ENCODE peak calls at places on chromosomes 4 and X, in nine cellular contexts. O is activated CD4-positive, alpha-beta T cell treated with anti-CD3 and anti-CD28 coated beads for 36 hours; V is GM19239; Q is nephron progenitor cell; C is H7; D is NCI-H2081; A is choroid plexus epithelial cell; H is brain microvascular endothelial cell; W is upper lobe of left lung. K is an unnamed sample.

GRCh38 chr4:107631568-107631967 is 88.5 kb downstream of the PAPSS1 start:
- DNase-seq in O (no peak), V (no peak), Q (no peak), C (no peak), D (no peak), A (no peak), H (no peak), W (no peak), K (no peak)

GRCh38 chr4:4481394-4482000 is 60.4 kb downstream of the STX18 start:
- DNase-seq in O (no peak), V (no peak), Q (no peak), C (no peak), D (no peak), A (no peak), H (no peak), W (no peak), K (peak)

GRCh38 chrX:10015711-10016515 is 48.8 kb downstream of the CLDN34 start:
- DNase-seq in O (no peak), V (no peak), Q (peak), C (peak), D (no peak), A (no peak), H (no peak), W (no peak), K (peak)

GRCh38 chr4:151866266-151866918 is 105.6 kb upstream of the GATB start:
- DNase-seq in O (no peak), V (no peak), Q (no peak), C (no peak), D (no peak), A (no peak), H (no peak), W (no peak), K (no peak)

GRCh38 chr4:126071346-126072333 is 756.9 kb downstream of the FAT4 start:
- DNase-seq in O (no peak), V (no peak), Q (no peak), C (no peak), D (peak), A (peak), H (peak), W (peak), K (peak)

GRCh38 chr4:27000820-27001219 is 140.2 kb downstream of the STIM2 start:
- DNase-seq in O (no peak), V (no peak), Q (no peak), C (no peak), D (no peak), A (no peak), H (no peak), W (no peak), K (no peak)

GRCh38 chr4:85489273-85489672 is 14.3 kb downstream of the ARHGAP24 start:
- DNase-seq in O (no peak), V (no peak), Q (no peak), C (peak), D (no peak), A (peak), H (no peak), W (no peak), K (peak)

GRCh38 chr4:167234388-167234881 is at the start of gene SPOCK3:
- DNase-seq in O (peak), V (no peak), Q (peak), C (peak), D (peak), A (peak), H (peak), W (peak), K (peak)

GRCh38 chr4:185332575-185333464 is 62.9 kb downstream of the LRP2BP start:
- DNase-seq in O (no peak), V (no peak), Q (no peak), C (no peak), D (no peak), A (no peak), H (no peak), W (no peak), K (no peak)

GRCh38 chrX:11953615-11954014 is 184.7 kb upstream of the FRMPD4 start:
- DNase-seq in O (no peak), V (no peak), Q (no peak), C (no peak), D (no peak), A (peak), H (peak), W (no peak), K (peak)

GRCh38 chr4:122612540-122612939 is 8.3 kb downstream of the IL21 start:
- DNase-seq in O (no peak), V (no peak), Q (no peak), C (no peak), D (no peak), A (peak), H (no peak), W (no peak), K (peak)

GRCh38 chrX:57918750-57919436 is 8.6 kb upstream of the ZXDA start:
- DNase-seq in O (peak), V (no peak), Q (no peak), C (no peak), D (no peak), A (peak), H (no peak), W (no peak), K (peak)

GRCh38 chr4:33073811-33074210 is 2353.6 kb downstream of the PCDH7 start:
- DNase-seq in O (no peak), V (no peak), Q (no peak), C (peak), D (no peak), A (peak), H (no peak), W (no peak), K (peak)

GRCh38 chr4:146342600-146343192 is 128.4 kb downstream of the REELD1 start:
- DNase-seq in O (peak), V (no peak), Q (peak), C (peak), D (peak), A (peak), H (peak), W (no peak), K (peak)

GRCh38 chrX:119870626-119871131 is 854 bp downstream of the RNF113A start:
- DNase-seq in O (peak), V (no peak), Q (peak), C (peak), D (peak), A (no peak), H (peak), W (peak), K (no peak)

GRCh38 chr4:164946810-164947209 is 30.6 kb downstream of the TRIM61 start:
- DNase-seq in O (no peak), V (no peak), Q (no peak), C (no peak), D (no peak), A (no peak), H (no peak), W (no peak), K (no peak)

GRCh38 chrX:134868766-134869495 is 121.9 kb upstream of the SMIM10 start:
- DNase-seq in O (no peak), V (no peak), Q (no peak), C (no peak), D (no peak), A (peak), H (peak), W (no peak), K (peak)

GRCh38 chr4:180618396-180618795 is 1624.8 kb upstream of the TENM3 start:
- DNase-seq in O (no peak), V (no peak), Q (no peak), C (no peak), D (no peak), A (no peak), H (no peak), W (no peak), K (no peak)

GRCh38 chrX:68238568-68238967 is 194.7 kb downstream of the OPHN1 start:
- DNase-seq in O (peak), V (no peak), Q (no peak), C (peak), D (no peak), A (no peak), H (no peak), W (no peak), K (no peak)

GRCh38 chr4:106315476-106315967 is 487 bp downstream of the TBCK start:
- DNase-seq in O (no peak), V (no peak), Q (no peak), C (peak), D (no peak), A (peak), H (peak), W (no peak), K (no peak)

GRCh38 chr4:26558166-26558895 is 25.6 kb upstream of the TBC1D19 start:
- DNase-seq in O (no peak), V (no peak), Q (no peak), C (no peak), D (no peak), A (peak), H (no peak), W (no peak), K (peak)

GRCh38 chr4:148067307-148067916 is 335.5 kb downstream of the ARHGAP10 start:
- DNase-seq in O (no peak), V (no peak), Q (no peak), C (no peak), D (no peak), A (no peak), H (no peak), W (peak), K (no peak)

K was measured in foreskin fibroblast.